ENCODE peak calls at places on chromosomes 11 and 22, in four cellular contexts. L, Y, P and C are unnamed samples.

GRCh38 chr11:113464416-113464815 is 10.8 kb downstream of the DRD2 start:
- DNase-seq in L (no peak), Y (no peak), P (no peak), C (no peak)

GRCh38 chr22:37623075-37624016 is 14.7 kb downstream of the GGA1 start:
- DNase-seq in L (peak), P (peak), Y (peak), C (peak)

GRCh38 chr11:72075109-72075508 is 5.2 kb downstream of the NUMA1 start:
- DNase-seq in Y (no peak), P (no peak), L (peak), C (no peak)

GRCh38 chr11:63502252-63502820 is 3.5 kb upstream of the LGALS12 start:
- DNase-seq in P (no peak), L (no peak), Y (no peak), C (peak)

GRCh38 chr22:40520562-40520961 is 116.0 kb downstream of the MRTFA start:
- DNase-seq in P (no peak), L (no peak), Y (no peak), C (no peak)

GRCh38 chr22:48948575-48949170 is 879.0 kb downstream of the BRD1 start:
- DNase-seq in Y (no peak), L (no peak), P (no peak), C (no peak)

GRCh38 chr11:16047073-16047472 is 309.3 kb downstream of the SOX6 start:
- DNase-seq in P (no peak), Y (no peak), L (no peak), C (no peak)

GRCh38 chr22:20569059-20570058 is 61.9 kb downstream of the MED15 start:
- DNase-seq in L (peak), P (no peak), Y (peak), C (no peak)

GRCh38 chr11:7592706-7593105 is 78.9 kb downstream of the PPFIBP2 start:
- DNase-seq in P (peak), Y (no peak), L (no peak), C (no peak)

GRCh38 chr11:27241316-27242122 is 121.5 kb downstream of the CCDC34 start:
- DNase-seq in P (no peak), Y (no peak), L (peak), C (no peak)

GRCh38 chr11:113339909-113340569 is 25.7 kb downstream of the TTC12 start:
- DNase-seq in P (no peak), Y (no peak), L (no peak), C (no peak)

GRCh38 chr11:15675683-15676082 is 561.0 kb downstream of the INSC start:
- DNase-seq in L (peak), P (no peak), Y (no peak), C (no peak)

GRCh38 chr11:114302663-114303062 is 6.5 kb downstream of the NNMT start:
- DNase-seq in P (no peak), Y (no peak), L (no peak), C (no peak)

GRCh38 chr22:40838486-40838885 is 18.0 kb downstream of the ST13 start:
- DNase-seq in L (no peak), Y (no peak), P (no peak), C (no peak)

GRCh38 chr22:48340191-48340590 is 1487.5 kb downstream of the BRD1 start:
- DNase-seq in Y (no peak), L (no peak), P (no peak), C (no peak)

GRCh38 chr11:69382131-69383128 is 88.5 kb downstream of the MYEOV start:
- DNase-seq in P (peak), L (no peak), Y (no peak), C (no peak)

GRCh38 chr22:48682517-48682916 is 1145.2 kb downstream of the BRD1 start:
- DNase-seq in Y (no peak), L (no peak), P (no peak), C (no peak)

GRCh38 chr11:73307323-73308002 is 613 bp upstream of the ARHGEF17 start:
- DNase-seq in L (peak), P (peak), Y (peak), C (peak)

GRCh38 chr11:68996376-68997123 is 15.8 kb upstream of the MRGPRD start:
- DNase-seq in L (no peak), Y (no peak), P (peak), C (no peak)

GRCh38 chr22:28620244-28620922 is 59.3 kb downstream of the TTC28 start:
- DNase-seq in P (no peak), L (no peak), Y (no peak), C (no peak)

GRCh38 chr11:112734207-112734606 is 227.0 kb upstream of the NCAM1 start:
- DNase-seq in Y (no peak), L (peak), P (peak), C (no peak)

GRCh38 chr11:47186076-47186936 is at the start of gene PACSIN3:
- DNase-seq in P (peak), L (peak), Y (peak), C (peak)

GRCh38 chr11:33044281-33044680 is 4.9 kb downstream of the TCP11L1 start:
- DNase-seq in Y (no peak), P (no peak), L (no peak), C (no peak)

GRCh38 chr11:68998390-68998911 is 14.6 kb downstream of the MRGPRF start:
- DNase-seq in Y (no peak), P (peak), L (peak), C (no peak)

GRCh38 chr11:69101100-69101791 is 52.5 kb downstream of the TPCN2 start:
- DNase-seq in Y (peak), P (peak), L (peak), C (peak)

GRCh38 chr11:71372693-71373657 is 75.2 kb downstream of the DHCR7 start:
- DNase-seq in Y (no peak), L (peak), P (no peak), C (no peak)

GRCh38 chr11:5081405-5081804 is 12.0 kb downstream of the OR52E1 start:
- DNase-seq in L (no peak), Y (no peak), P (no peak), C (no peak)

GRCh38 chr11:8102965-8103364 is 22.0 kb downstream of the TUB start:
- DNase-seq in P (no peak), L (no peak), Y (no peak), C (no peak)

GRCh38 chr11:33942954-33943353 is 51.1 kb upstream of the LMO2 start:
- DNase-seq in Y (no peak), P (peak), L (no peak), C (peak)

GRCh38 chr11:130999992-131000770 is 83.9 kb upstream of the SNX19 start:
- DNase-seq in L (no peak), P (no peak), Y (no peak), C (no peak)

GRCh38 chr11:7901319-7901854 is 29.7 kb downstream of the OR10A6 start:
- DNase-seq in P (no peak), Y (no peak), L (no peak), C (no peak)

GRCh38 chr22:17903564-17904295 is 120.6 kb downstream of the MICAL3 start:
- DNase-seq in Y (no peak), P (no peak), L (peak), C (no peak)

GRCh38 chr11:33802414-33802950 is 28.2 kb upstream of the FBXO3 start:
- DNase-seq in Y (no peak), P (peak), L (peak), C (no peak)

GRCh38 chr11:124313131-124313530 is 618 bp downstream of the OR8D1 start:
- DNase-seq in Y (no peak), P (no peak), L (no peak), C (no peak)

GRCh38 chr22:42074846-42075245 is 798 bp downstream of the PHETA2 start:
- DNase-seq in Y (no peak), P (no peak), L (no peak), C (no peak)

GRCh38 chr11:128831781-128832497 is 35.2 kb downstream of the KCNJ1 start:
- DNase-seq in Y (no peak), L (no peak), P (no peak), C (no peak)

GRCh38 chr22:35409783-35410662 is 10.1 kb downstream of the MCM5 start:
- DNase-seq in L (no peak), P (peak), Y (no peak), C (peak)

GRCh38 chr11:47186937-47187681 is 875 bp upstream of the PACSIN3 start:
- DNase-seq in P (peak), Y (no peak), L (peak), C (peak)